ENCODE peak calls at places on chromosomes 11 and 22, in four cellular contexts. P is HT1080, Y is T-helper 9 cell, B is GM12891. O is an unnamed sample.

GRCh38 chr22:21933899-21934298 is 18.7 kb downstream of the PPM1F start:
- DNase-seq in Y (no peak), P (no peak), B (no peak), O (no peak)

GRCh38 chr11:32615422-32615821 is 31.8 kb downstream of the EIF3M start:
- DNase-seq in P (no peak), Y (no peak), B (no peak), O (no peak)

GRCh38 chr22:22021160-22021750 is 38.7 kb upstream of the TOP3B start:
- DNase-seq in P (peak), Y (no peak), B (no peak), O (no peak)

GRCh38 chr22:38355275-38355674 is 38.0 kb upstream of the CSNK1E start:
- DNase-seq in B (no peak), Y (no peak), P (no peak), O (no peak)

GRCh38 chr11:41868606-41869005 is 409.2 kb upstream of the LRRC4C start:
- DNase-seq in B (no peak), P (no peak), Y (no peak), O (no peak)

GRCh38 chr11:129709801-129710398 is 105.7 kb upstream of the TMEM45B start:
- DNase-seq in P (no peak), Y (no peak), B (no peak), O (no peak)

GRCh38 chr11:108895579-108896480 is 231.0 kb downstream of the DDX10 start:
- DNase-seq in B (no peak), P (peak), Y (no peak), O (no peak)

GRCh38 chr11:110190885-110191284 is 97.7 kb downstream of the ZC3H12C start:
- DNase-seq in P (no peak), B (no peak), Y (no peak), O (no peak)

GRCh38 chr11:104812416-104812815 is 85.8 kb downstream of the CASP12 start:
- DNase-seq in Y (no peak), P (no peak), B (no peak), O (no peak)

GRCh38 chr22:48944756-48945620 is 882.7 kb downstream of the BRD1 start:
- DNase-seq in B (no peak), P (no peak), Y (no peak), O (no peak)

GRCh38 chr11:64877390-64878222 is 815 bp downstream of the EHD1 start:
- DNase-seq in B (no peak), Y (no peak), P (no peak), O (peak)

GRCh38 chr11:96335389-96335788 is 7.6 kb downstream of the MAML2 start:
- DNase-seq in P (no peak), Y (no peak), B (no peak), O (no peak)

GRCh38 chr22:50209893-50210292 is 9.1 kb downstream of the SELENOO start:
- DNase-seq in B (peak), Y (peak), P (peak), O (peak)

GRCh38 chr11:133747409-133747808 is 97.9 kb downstream of the SPATA19 start:
- DNase-seq in Y (no peak), B (no peak), P (no peak), O (no peak)

GRCh38 chr22:24954114-24954463 is 1.6 kb downstream of the KIAA1671 start:
- DNase-seq in P (no peak), B (no peak), Y (no peak), O (no peak)

GRCh38 chr11:118914178-118914918 is 11.4 kb downstream of the BCL9L start:
- DNase-seq in B (no peak), P (peak), Y (peak), O (no peak)

GRCh38 chr11:33694346-33695050 is 6.1 kb downstream of the C11orf91 start:
- DNase-seq in Y (no peak), P (no peak), B (no peak), O (no peak)

GRCh38 chr11:15038963-15039362 is 34.4 kb upstream of the CALCB start:
- DNase-seq in Y (no peak), P (peak), B (no peak), O (peak)

GRCh38 chr22:41919357-41920224 is 4.7 kb upstream of the SHISA8 start:
- DNase-seq in P (no peak), B (peak), Y (peak), O (no peak)

GRCh38 chr11:133386852-133387251 is 145.4 kb downstream of the OPCML start:
- DNase-seq in B (no peak), Y (no peak), P (no peak), O (no peak)

GRCh38 chr11:120031156-120031555 is 106.8 kb downstream of the TRIM29 start:
- DNase-seq in B (no peak), P (no peak), Y (no peak), O (no peak)

GRCh38 chr11:119093951-119094815 is 7.5 kb downstream of the DPAGT1 start:
- DNase-seq in Y (peak), B (no peak), P (peak), O (no peak)

GRCh38 chr22:33492210-33492651 is 428.0 kb downstream of the LARGE1 start:
- DNase-seq in B (no peak), Y (no peak), P (no peak), O (no peak)

GRCh38 chr11:46072172-46072964 is 48.9 kb downstream of the PHF21A start:
- DNase-seq in B (no peak), Y (no peak), P (no peak), O (no peak)

GRCh38 chr11:98531576-98531975 is 489.2 kb upstream of the CNTN5 start:
- DNase-seq in Y (no peak), P (peak), B (no peak), O (no peak)

GRCh38 chr11:64284962-64285884 is at the start of gene GPR137:
- DNase-seq in Y (peak), P (peak), B (peak), O (peak)

GRCh38 chr22:40276877-40277823 is 69.2 kb upstream of the ADSL start:
- DNase-seq in P (peak), B (no peak), Y (no peak), O (no peak)